ENCODE peak calls at places on chromosomes 3 and 15, in five cellular contexts. One of them, this sample, is unnamed.

GRCh38 chr3:64244011-64244942 is 19.0 kb upstream of the PRICKLE2 start:
- DNase-seq in activated naive CD4-positive, alpha-beta T cell treated with anti-CD3 and anti-CD28 coated beads, Interleukin-2, amount 50 U/mL, for 16 hours: no peak
- DNase-seq in activated effector memory CD4-positive, alpha-beta T cell treated with Interleukin-2 at 50 U/mL for 16 hours: no peak
- DNase-seq in mucosa of descending colon: no peak
- DNase-seq in RWPE1: peak
- DNase-seq in this sample: no peak

GRCh38 chr3:13123765-13124164 is 50.5 kb upstream of the IQSEC1 start:
- DNase-seq in activated naive CD4-positive, alpha-beta T cell treated with anti-CD3 and anti-CD28 coated beads, Interleukin-2, amount 50 U/mL, for 16 hours: no peak
- DNase-seq in activated effector memory CD4-positive, alpha-beta T cell treated with Interleukin-2 at 50 U/mL for 16 hours: no peak
- DNase-seq in mucosa of descending colon: no peak
- DNase-seq in RWPE1: no peak
- DNase-seq in this sample: no peak

GRCh38 chr3:13683772-13684171 is 134.8 kb downstream of the FBLN2 start:
- DNase-seq in activated naive CD4-positive, alpha-beta T cell treated with anti-CD3 and anti-CD28 coated beads, Interleukin-2, amount 50 U/mL, for 16 hours: no peak
- DNase-seq in activated effector memory CD4-positive, alpha-beta T cell treated with Interleukin-2 at 50 U/mL for 16 hours: no peak
- DNase-seq in mucosa of descending colon: no peak
- DNase-seq in RWPE1: no peak
- DNase-seq in this sample: no peak

GRCh38 chr15:52171386-52171785 is 19.8 kb downstream of the GNB5 start:
- DNase-seq in activated naive CD4-positive, alpha-beta T cell treated with anti-CD3 and anti-CD28 coated beads, Interleukin-2, amount 50 U/mL, for 16 hours: no peak
- DNase-seq in activated effector memory CD4-positive, alpha-beta T cell treated with Interleukin-2 at 50 U/mL for 16 hours: no peak
- DNase-seq in mucosa of descending colon: no peak
- DNase-seq in RWPE1: no peak
- DNase-seq in this sample: no peak

GRCh38 chr3:163273694-163274093 is 1777.1 kb downstream of the OTOL1 start:
- DNase-seq in activated naive CD4-positive, alpha-beta T cell treated with anti-CD3 and anti-CD28 coated beads, Interleukin-2, amount 50 U/mL, for 16 hours: no peak
- DNase-seq in activated effector memory CD4-positive, alpha-beta T cell treated with Interleukin-2 at 50 U/mL for 16 hours: no peak
- DNase-seq in mucosa of descending colon: no peak
- DNase-seq in RWPE1: no peak
- DNase-seq in this sample: no peak

GRCh38 chr3:183490653-183491052 is 62.2 kb upstream of the MCF2L2 start:
- DNase-seq in activated naive CD4-positive, alpha-beta T cell treated with anti-CD3 and anti-CD28 coated beads, Interleukin-2, amount 50 U/mL, for 16 hours: no peak
- DNase-seq in activated effector memory CD4-positive, alpha-beta T cell treated with Interleukin-2 at 50 U/mL for 16 hours: no peak
- DNase-seq in mucosa of descending colon: no peak
- DNase-seq in RWPE1: peak
- DNase-seq in this sample: no peak

GRCh38 chr3:112143251-112143650 is 10.2 kb upstream of the GCSAM start:
- DNase-seq in activated naive CD4-positive, alpha-beta T cell treated with anti-CD3 and anti-CD28 coated beads, Interleukin-2, amount 50 U/mL, for 16 hours: no peak
- DNase-seq in activated effector memory CD4-positive, alpha-beta T cell treated with Interleukin-2 at 50 U/mL for 16 hours: no peak
- DNase-seq in mucosa of descending colon: no peak
- DNase-seq in RWPE1: no peak
- DNase-seq in this sample: no peak

GRCh38 chr3:184443831-184444230 is 64.0 kb downstream of the CHRD start:
- DNase-seq in activated naive CD4-positive, alpha-beta T cell treated with anti-CD3 and anti-CD28 coated beads, Interleukin-2, amount 50 U/mL, for 16 hours: no peak
- DNase-seq in activated effector memory CD4-positive, alpha-beta T cell treated with Interleukin-2 at 50 U/mL for 16 hours: no peak
- DNase-seq in mucosa of descending colon: no peak
- DNase-seq in RWPE1: no peak
- DNase-seq in this sample: no peak

GRCh38 chr3:35675206-35675605 is 35.9 kb downstream of the ARPP21 start:
- DNase-seq in activated naive CD4-positive, alpha-beta T cell treated with anti-CD3 and anti-CD28 coated beads, Interleukin-2, amount 50 U/mL, for 16 hours: no peak
- DNase-seq in activated effector memory CD4-positive, alpha-beta T cell treated with Interleukin-2 at 50 U/mL for 16 hours: no peak
- DNase-seq in mucosa of descending colon: no peak
- DNase-seq in RWPE1: no peak
- DNase-seq in this sample: no peak

GRCh38 chr3:47265008-47265407 is 17.6 kb downstream of the KIF9 start:
- DNase-seq in activated naive CD4-positive, alpha-beta T cell treated with anti-CD3 and anti-CD28 coated beads, Interleukin-2, amount 50 U/mL, for 16 hours: no peak
- DNase-seq in activated effector memory CD4-positive, alpha-beta T cell treated with Interleukin-2 at 50 U/mL for 16 hours: no peak
- DNase-seq in mucosa of descending colon: no peak
- DNase-seq in RWPE1: no peak
- DNase-seq in this sample: no peak

GRCh38 chr3:154098396-154098795 is 22.8 kb upstream of the ARHGEF26 start:
- DNase-seq in activated naive CD4-positive, alpha-beta T cell treated with anti-CD3 and anti-CD28 coated beads, Interleukin-2, amount 50 U/mL, for 16 hours: no peak
- DNase-seq in activated effector memory CD4-positive, alpha-beta T cell treated with Interleukin-2 at 50 U/mL for 16 hours: no peak
- DNase-seq in mucosa of descending colon: no peak
- DNase-seq in RWPE1: no peak
- DNase-seq in this sample: no peak

GRCh38 chr3:149808209-149808829 is 4.7 kb upstream of the RNF13 start:
- DNase-seq in activated naive CD4-positive, alpha-beta T cell treated with anti-CD3 and anti-CD28 coated beads, Interleukin-2, amount 50 U/mL, for 16 hours: peak
- DNase-seq in activated effector memory CD4-positive, alpha-beta T cell treated with Interleukin-2 at 50 U/mL for 16 hours: peak
- DNase-seq in mucosa of descending colon: peak
- DNase-seq in RWPE1: peak
- DNase-seq in this sample: no peak

GRCh38 chr3:187208159-187208558 is 10.9 kb downstream of the RTP1 start:
- DNase-seq in activated naive CD4-positive, alpha-beta T cell treated with anti-CD3 and anti-CD28 coated beads, Interleukin-2, amount 50 U/mL, for 16 hours: no peak
- DNase-seq in activated effector memory CD4-positive, alpha-beta T cell treated with Interleukin-2 at 50 U/mL for 16 hours: no peak
- DNase-seq in mucosa of descending colon: no peak
- DNase-seq in RWPE1: peak
- DNase-seq in this sample: no peak

GRCh38 chr3:120111898-120112297 is 17.7 kb upstream of the GSK3B start:
- DNase-seq in activated naive CD4-positive, alpha-beta T cell treated with anti-CD3 and anti-CD28 coated beads, Interleukin-2, amount 50 U/mL, for 16 hours: no peak
- DNase-seq in activated effector memory CD4-positive, alpha-beta T cell treated with Interleukin-2 at 50 U/mL for 16 hours: no peak
- DNase-seq in mucosa of descending colon: no peak
- DNase-seq in RWPE1: peak
- DNase-seq in this sample: no peak

GRCh38 chr3:127062926-127063325 is 80.0 kb downstream of the PLXNA1 start:
- DNase-seq in activated naive CD4-positive, alpha-beta T cell treated with anti-CD3 and anti-CD28 coated beads, Interleukin-2, amount 50 U/mL, for 16 hours: no peak
- DNase-seq in activated effector memory CD4-positive, alpha-beta T cell treated with Interleukin-2 at 50 U/mL for 16 hours: no peak
- DNase-seq in mucosa of descending colon: no peak
- DNase-seq in RWPE1: no peak
- DNase-seq in this sample: no peak

GRCh38 chr15:45588199-45588910 is 1.2 kb downstream of the BLOC1S6 start:
- DNase-seq in activated naive CD4-positive, alpha-beta T cell treated with anti-CD3 and anti-CD28 coated beads, Interleukin-2, amount 50 U/mL, for 16 hours: no peak
- DNase-seq in activated effector memory CD4-positive, alpha-beta T cell treated with Interleukin-2 at 50 U/mL for 16 hours: no peak
- DNase-seq in mucosa of descending colon: no peak
- DNase-seq in RWPE1: no peak
- DNase-seq in this sample: no peak